ENCODE peak calls at places on chromosomes 16 and 17, in ten cellular contexts. W is A549, J is GM04503, A is GM06990, C is body of pancreas, S is putamen, G is HuH-7.5, B is MV-4-11, Z is B cell, N is HT1080. U is an unnamed sample.

GRCh38 chr16:9257843-9258242 is 166.4 kb downstream of the HAPSTR1 start:
- DNase-seq in B (no peak), N (no peak), S (no peak), J (no peak), A (no peak), Z (no peak), G (no peak), W (no peak), C (no peak), U (no peak)

GRCh38 chr16:86176462-86176861 is 277.5 kb downstream of the IRF8 start:
- DNase-seq in B (no peak), S (no peak), W (no peak), N (no peak), A (no peak), G (no peak), C (no peak), Z (no peak), J (no peak), U (no peak)

GRCh38 chr16:3363793-3364192 is 8.1 kb downstream of the OR2C1 start:
- DNase-seq in B (peak), N (peak), G (no peak), S (no peak), C (no peak), W (no peak), J (no peak), Z (no peak), A (no peak), U (no peak)

GRCh38 chr17:1473170-1473569 is 17.1 kb upstream of the CRK start:
- DNase-seq in J (no peak), G (no peak), A (no peak), N (no peak), W (no peak), S (no peak), B (peak), C (no peak), Z (no peak), U (no peak)

GRCh38 chr16:12228607-12229499 is 252.3 kb downstream of the SNX29 start:
- DNase-seq in S (peak), N (peak), C (no peak), B (peak), Z (peak), G (peak), A (peak), J (peak), W (peak), U (peak)

GRCh38 chr16:9091867-9092281 is 430 bp downstream of the HAPSTR1 start:
- DNase-seq in J (no peak), N (peak), G (no peak), Z (peak), C (peak), S (no peak), W (no peak), A (peak), B (no peak), U (peak)

GRCh38 chr17:37299257-37299985 is 76.4 kb upstream of the C17orf78 start:
- DNase-seq in C (no peak), J (no peak), N (no peak), B (no peak), W (no peak), S (no peak), A (no peak), Z (no peak), G (no peak), U (peak)

GRCh38 chr16:46920402-46921068 is 36.4 kb downstream of the GPT2 start:
- DNase-seq in A (no peak), W (no peak), G (no peak), Z (no peak), C (peak), N (no peak), J (no peak), S (no peak), B (no peak), U (peak)

GRCh38 chr17:1908699-1909309 is 79.0 kb downstream of the RPA1 start:
- DNase-seq in J (peak), B (peak), A (no peak), W (peak), Z (peak), G (peak), C (peak), S (peak), N (peak), U (peak)

GRCh38 chr17:66493283-66494019 is 191.0 kb downstream of the PRKCA start:
- DNase-seq in W (peak), J (peak), B (peak), Z (no peak), S (no peak), A (no peak), N (peak), C (no peak), G (no peak), U (no peak)

GRCh38 chr16:11329080-11329491 is 16.2 kb upstream of the RMI2 start:
- DNase-seq in S (no peak), B (peak), G (no peak), Z (peak), C (no peak), N (peak), W (peak), A (no peak), J (no peak), U (no peak)

GRCh38 chr16:49469930-49470451 is 96.4 kb downstream of the C16orf78 start:
- DNase-seq in C (peak), S (no peak), J (no peak), G (no peak), B (no peak), A (no peak), W (no peak), N (no peak), Z (no peak), U (no peak)

GRCh38 chr16:61128545-61129323 is 907.5 kb downstream of the CDH8 start:
- DNase-seq in G (no peak), A (no peak), Z (no peak), N (no peak), S (no peak), J (no peak), W (no peak), C (no peak), B (no peak), U (no peak)

U was measured in thyroid gland.